ENCODE peak calls at places on chromosomes 7 and 10, in four cellular contexts. One of them, this sample, is unnamed.

GRCh38 chr7:80829527-80829926 is 89.3 kb downstream of the SEMA3C start:
- DNase-seq in mesenchymal stem cell: no peak
- DNase-seq in gastrocnemius medialis: no peak
- DNase-seq in cardiac muscle cell: no peak
- DNase-seq in this sample: no peak

GRCh38 chr10:122102146-122102866 is 113.3 kb downstream of the TACC2 start:
- DNase-seq in gastrocnemius medialis: no peak
- DNase-seq in cardiac muscle cell: no peak
- DNase-seq in mesenchymal stem cell: no peak
- DNase-seq in this sample: no peak

GRCh38 chr7:28192786-28193581 is 12.4 kb upstream of the JAZF1 start:
- DNase-seq in mesenchymal stem cell: no peak
- DNase-seq in cardiac muscle cell: no peak
- DNase-seq in gastrocnemius medialis: no peak
- DNase-seq in this sample: no peak

GRCh38 chr10:119409385-119409784 is 133.1 kb downstream of the RGS10 start:
- DNase-seq in gastrocnemius medialis: no peak
- DNase-seq in cardiac muscle cell: no peak
- DNase-seq in mesenchymal stem cell: no peak
- DNase-seq in this sample: no peak

GRCh38 chr7:78993341-78993740 is 460.1 kb downstream of the MAGI2 start:
- DNase-seq in mesenchymal stem cell: no peak
- DNase-seq in gastrocnemius medialis: no peak
- DNase-seq in cardiac muscle cell: no peak
- DNase-seq in this sample: no peak

GRCh38 chr7:30503273-30504212 is 1.1 kb downstream of the GGCT start:
- DNase-seq in mesenchymal stem cell: peak; percentile 7
- DNase-seq in cardiac muscle cell: no peak
- DNase-seq in gastrocnemius medialis: no peak
- DNase-seq in this sample: no peak

GRCh38 chr10:108031505-108031904 is 867.0 kb upstream of the SORCS1 start:
- DNase-seq in mesenchymal stem cell: no peak
- DNase-seq in cardiac muscle cell: no peak
- DNase-seq in gastrocnemius medialis: no peak
- DNase-seq in this sample: no peak

GRCh38 chr10:43824934-43825333 is 176.3 kb upstream of the ZNF32 start:
- DNase-seq in gastrocnemius medialis: peak; percentile 50
- DNase-seq in cardiac muscle cell: no peak
- DNase-seq in mesenchymal stem cell: peak; percentile 81
- DNase-seq in this sample: peak; percentile 77

GRCh38 chr7:84506151-84506550 is 311.6 kb upstream of the SEMA3A start:
- DNase-seq in cardiac muscle cell: no peak
- DNase-seq in mesenchymal stem cell: peak; percentile 27
- DNase-seq in gastrocnemius medialis: no peak
- DNase-seq in this sample: no peak

GRCh38 chr10:59585046-59585700 is 124.5 kb downstream of the SLC16A9 start:
- DNase-seq in cardiac muscle cell: no peak
- DNase-seq in gastrocnemius medialis: no peak
- DNase-seq in mesenchymal stem cell: peak; percentile 52
- DNase-seq in this sample: no peak

GRCh38 chr7:82241371-82241770 is 202.2 kb downstream of the CACNA2D1 start:
- DNase-seq in cardiac muscle cell: no peak
- DNase-seq in gastrocnemius medialis: no peak
- DNase-seq in mesenchymal stem cell: no peak
- DNase-seq in this sample: no peak

GRCh38 chr10:48336978-48337599 is 30.6 kb downstream of the MAPK8 start:
- DNase-seq in mesenchymal stem cell: no peak
- DNase-seq in cardiac muscle cell: no peak
- DNase-seq in gastrocnemius medialis: no peak
- DNase-seq in this sample: no peak

GRCh38 chr10:48820699-48821098 is 118.9 kb downstream of the LRRC18 start:
- DNase-seq in mesenchymal stem cell: no peak
- DNase-seq in gastrocnemius medialis: no peak
- DNase-seq in cardiac muscle cell: no peak
- DNase-seq in this sample: no peak

GRCh38 chr7:114819629-114820362 is 102.1 kb upstream of the MDFIC start:
- DNase-seq in cardiac muscle cell: no peak
- DNase-seq in gastrocnemius medialis: peak; percentile 13
- DNase-seq in mesenchymal stem cell: peak; percentile 97
- DNase-seq in this sample: no peak

GRCh38 chr10:7525314-7526016 is 114.6 kb upstream of the SFMBT2 start:
- DNase-seq in cardiac muscle cell: peak; percentile 84
- DNase-seq in gastrocnemius medialis: no peak
- DNase-seq in mesenchymal stem cell: peak; percentile 63
- DNase-seq in this sample: no peak

GRCh38 chr10:36463390-36463789 is 662.0 kb upstream of the ANKRD30A start:
- DNase-seq in cardiac muscle cell: no peak
- DNase-seq in mesenchymal stem cell: no peak
- DNase-seq in gastrocnemius medialis: no peak
- DNase-seq in this sample: no peak

GRCh38 chr7:111853231-111853990 is 291.1 kb upstream of the IMMP2L start:
- DNase-seq in mesenchymal stem cell: no peak
- DNase-seq in gastrocnemius medialis: no peak
- DNase-seq in cardiac muscle cell: no peak
- DNase-seq in this sample: no peak

GRCh38 chr10:44648691-44649090 is 262.4 kb upstream of the TMEM72 start:
- DNase-seq in cardiac muscle cell: no peak
- DNase-seq in gastrocnemius medialis: no peak
- DNase-seq in mesenchymal stem cell: no peak
- DNase-seq in this sample: no peak

GRCh38 chr10:6151087-6151977 is 51.4 kb upstream of the PFKFB3 start:
- DNase-seq in mesenchymal stem cell: peak; percentile 76
- DNase-seq in cardiac muscle cell: peak; percentile 70
- DNase-seq in gastrocnemius medialis: no peak
- DNase-seq in this sample: peak; percentile 60

GRCh38 chr7:107464666-107465065 is 5.2 kb upstream of the GPR22 start:
- DNase-seq in cardiac muscle cell: no peak
- DNase-seq in gastrocnemius medialis: no peak
- DNase-seq in mesenchymal stem cell: no peak
- DNase-seq in this sample: no peak

GRCh38 chr7:78284945-78285344 is 486.4 kb downstream of the PHTF2 start:
- DNase-seq in cardiac muscle cell: no peak
- DNase-seq in mesenchymal stem cell: no peak
- DNase-seq in gastrocnemius medialis: no peak
- DNase-seq in this sample: no peak

GRCh38 chr10:30617070-30617469 is 12.5 kb downstream of the LYZL2 start:
- DNase-seq in cardiac muscle cell: no peak
- DNase-seq in mesenchymal stem cell: no peak
- DNase-seq in gastrocnemius medialis: no peak
- DNase-seq in this sample: no peak

GRCh38 chr7:156558198-156558597 is 82.4 kb upstream of the RNF32 start:
- DNase-seq in cardiac muscle cell: no peak
- DNase-seq in gastrocnemius medialis: no peak
- DNase-seq in mesenchymal stem cell: no peak
- DNase-seq in this sample: no peak

GRCh38 chr10:110860576-110861241 is 11.0 kb upstream of the PDCD4 start:
- DNase-seq in mesenchymal stem cell: no peak
- DNase-seq in gastrocnemius medialis: no peak
- DNase-seq in cardiac muscle cell: no peak
- DNase-seq in this sample: no peak

GRCh38 chr7:134789967-134790685 is 10.7 kb downstream of the CALD1 start:
- DNase-seq in mesenchymal stem cell: peak; percentile 96
- DNase-seq in gastrocnemius medialis: no peak
- DNase-seq in cardiac muscle cell: peak; percentile 61
- DNase-seq in this sample: no peak

GRCh38 chr10:86914734-86915133 is 42.7 kb downstream of the MMRN2 start:
- DNase-seq in mesenchymal stem cell: peak; percentile 42
- DNase-seq in cardiac muscle cell: no peak
- DNase-seq in gastrocnemius medialis: no peak
- DNase-seq in this sample: no peak

GRCh38 chr10:92692085-92692671 is 2.4 kb downstream of the HHEX start:
- DNase-seq in mesenchymal stem cell: no peak
- DNase-seq in gastrocnemius medialis: no peak
- DNase-seq in cardiac muscle cell: no peak
- DNase-seq in this sample: no peak
- H3K4me3 ChIP-seq in mesenchymal stem cell: no peak overlapping the region
- H3K4me3 ChIP-seq in gastrocnemius medialis: peak overlapping the region; percentile 65
- H3K4me3 ChIP-seq in cardiac muscle cell: no peak overlapping the region
- H3K4me3 ChIP-seq in this sample: peak overlapping the region; percentile 77

GRCh38 chr7:138785587-138786437 is 12.0 kb upstream of the TMEM213 start:
- DNase-seq in cardiac muscle cell: no peak
- DNase-seq in gastrocnemius medialis: no peak
- DNase-seq in mesenchymal stem cell: no peak
- DNase-seq in this sample: no peak

GRCh38 chr7:138776156-138776833 is 21.5 kb upstream of the TMEM213 start:
- DNase-seq in gastrocnemius medialis: no peak
- DNase-seq in cardiac muscle cell: no peak
- DNase-seq in mesenchymal stem cell: no peak
- DNase-seq in this sample: no peak

GRCh38 chr7:138784692-138785091 is 13.1 kb upstream of the TMEM213 start:
- DNase-seq in cardiac muscle cell: no peak
- DNase-seq in gastrocnemius medialis: no peak
- DNase-seq in mesenchymal stem cell: no peak
- DNase-seq in this sample: no peak

GRCh38 chr7:138781004-138781403 is 16.8 kb upstream of the TMEM213 start:
- DNase-seq in gastrocnemius medialis: no peak
- DNase-seq in mesenchymal stem cell: no peak
- DNase-seq in cardiac muscle cell: no peak
- DNase-seq in this sample: no peak
- H3K4me1 ChIP-seq in gastrocnemius medialis: no peaks in the 10 kb centered on the region
- H3K4me1 ChIP-seq in mesenchymal stem cell: peaks cover 4% of the 10 kb centered on the region
- H3K4me1 ChIP-seq in cardiac muscle cell: no peaks in the 10 kb centered on the region
- H3K4me1 ChIP-seq in this sample: no peaks in the 10 kb centered on the region

DNA sequence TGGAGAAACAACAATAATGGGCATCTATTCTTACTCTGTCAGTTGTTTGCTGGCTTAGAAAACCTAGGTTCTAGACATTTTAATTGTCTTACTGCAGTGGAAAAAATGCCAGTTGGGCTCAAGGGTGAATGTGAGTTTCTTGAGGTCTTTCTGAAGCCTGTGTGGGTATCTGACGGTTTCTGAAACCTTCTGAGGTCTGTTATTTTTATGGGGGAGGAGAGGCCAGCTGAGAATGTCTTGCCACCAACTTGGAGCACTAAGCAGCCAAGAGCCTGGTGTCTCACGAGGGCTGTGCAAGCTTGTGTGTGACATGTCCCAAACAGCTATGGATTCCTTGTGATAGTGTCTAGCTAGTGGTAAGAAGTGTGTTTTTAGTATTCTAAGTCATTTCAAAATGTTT is 24.2 kb upstream of the DDC start:
- DNase-seq in cardiac muscle cell: no peak
- DNase-seq in mesenchymal stem cell: no peak
- DNase-seq in gastrocnemius medialis: no peak
- DNase-seq in this sample: no peak
- H3K27me3 ChIP-seq in cardiac muscle cell: no peaks in the 10 kb centered on the region
- H3K27me3 ChIP-seq in mesenchymal stem cell: no peaks in the 10 kb centered on the region
- H3K27me3 ChIP-seq in gastrocnemius medialis: no peaks in the 10 kb centered on the region
- H3K27me3 ChIP-seq in this sample: no peaks in the 10 kb centered on the region

DNA sequence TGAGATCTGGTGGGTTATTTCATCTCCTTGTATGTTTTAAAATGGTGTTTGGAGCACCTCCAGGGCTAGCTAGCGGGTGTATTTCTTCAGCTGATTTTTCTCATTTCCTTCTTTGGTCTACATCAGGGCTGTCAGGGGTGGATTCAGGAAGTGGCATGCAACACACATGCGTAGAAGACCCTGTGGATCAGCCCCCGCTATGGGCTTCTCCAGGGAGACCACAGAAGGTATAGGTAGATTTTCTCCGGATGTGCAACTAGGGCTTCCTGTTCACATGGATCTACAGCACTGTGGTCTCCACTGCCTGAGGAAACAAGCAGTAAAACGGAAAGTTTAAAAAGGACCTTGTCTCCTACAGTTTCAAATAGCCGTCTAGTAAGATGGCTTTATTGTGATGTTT is 10.4 kb downstream of the NUB1 start:
- DNase-seq in cardiac muscle cell: no peak
- DNase-seq in gastrocnemius medialis: no peak
- DNase-seq in mesenchymal stem cell: no peak
- DNase-seq in this sample: no peak
- H3K4me3 ChIP-seq in cardiac muscle cell: no peak overlapping the region
- H3K4me3 ChIP-seq in gastrocnemius medialis: no peak overlapping the region
- H3K4me3 ChIP-seq in mesenchymal stem cell: no peak overlapping the region
- H3K4me3 ChIP-seq in this sample: no peak overlapping the region

DNA sequence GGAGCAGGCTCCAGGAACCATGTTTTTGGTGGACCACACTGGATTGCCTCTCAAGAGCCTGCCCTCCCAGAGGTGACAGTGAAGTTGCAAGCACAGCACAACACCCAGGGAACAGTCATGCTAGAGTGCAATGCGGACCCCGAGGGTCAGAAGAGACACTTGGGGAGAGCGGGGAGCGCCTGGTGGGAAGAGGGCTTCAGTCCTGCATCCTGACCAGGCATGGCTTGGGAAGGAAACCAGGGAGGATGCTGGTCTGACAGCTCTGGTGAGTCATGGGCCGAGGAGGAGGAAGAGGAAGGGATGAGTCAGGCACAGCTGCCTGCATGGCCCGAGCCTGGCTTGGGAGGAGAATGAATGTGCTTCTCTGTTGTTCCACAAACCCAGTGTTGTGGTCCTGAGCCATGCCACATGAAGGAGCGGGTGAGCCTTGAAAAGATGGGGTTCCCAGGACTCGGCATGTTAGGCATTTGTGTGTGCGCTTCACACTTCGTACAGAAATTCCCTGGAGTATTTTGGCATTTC is 29.5 kb upstream of the ANKRD2 start:
- DNase-seq in gastrocnemius medialis: peak; percentile 82
- DNase-seq in mesenchymal stem cell: peak; percentile 97
- DNase-seq in cardiac muscle cell: no peak
- DNase-seq in this sample: peak; percentile 75
- H3K4me1 ChIP-seq in gastrocnemius medialis: peaks cover 52% of the 10 kb centered on the region
- H3K4me1 ChIP-seq in mesenchymal stem cell: peaks cover 51% of the 10 kb centered on the region
- H3K4me1 ChIP-seq in cardiac muscle cell: peaks cover 3% of the 10 kb centered on the region
- H3K4me1 ChIP-seq in this sample: peaks cover 78% of the 10 kb centered on the region

GRCh38 chr7:158588878-158589442 is 1.3 kb upstream of the PTPRN2 start:
- DNase-seq in mesenchymal stem cell: no peak
- DNase-seq in cardiac muscle cell: no peak
- DNase-seq in gastrocnemius medialis: no peak
- DNase-seq in this sample: no peak

GRCh38 chr7:158588085-158588877 is 658 bp upstream of the PTPRN2 start:
- DNase-seq in cardiac muscle cell: no peak
- DNase-seq in gastrocnemius medialis: no peak
- DNase-seq in mesenchymal stem cell: no peak
- DNase-seq in this sample: no peak

GRCh38 chr7:158586499-158587191 is 978 bp downstream of the PTPRN2 start:
- DNase-seq in mesenchymal stem cell: no peak
- DNase-seq in gastrocnemius medialis: no peak
- DNase-seq in cardiac muscle cell: no peak
- DNase-seq in this sample: no peak

GRCh38 chr7:158585721-158586498 is 1.7 kb downstream of the PTPRN2 start:
- DNase-seq in mesenchymal stem cell: no peak
- DNase-seq in gastrocnemius medialis: no peak
- DNase-seq in cardiac muscle cell: no peak
- DNase-seq in this sample: no peak

DNA sequence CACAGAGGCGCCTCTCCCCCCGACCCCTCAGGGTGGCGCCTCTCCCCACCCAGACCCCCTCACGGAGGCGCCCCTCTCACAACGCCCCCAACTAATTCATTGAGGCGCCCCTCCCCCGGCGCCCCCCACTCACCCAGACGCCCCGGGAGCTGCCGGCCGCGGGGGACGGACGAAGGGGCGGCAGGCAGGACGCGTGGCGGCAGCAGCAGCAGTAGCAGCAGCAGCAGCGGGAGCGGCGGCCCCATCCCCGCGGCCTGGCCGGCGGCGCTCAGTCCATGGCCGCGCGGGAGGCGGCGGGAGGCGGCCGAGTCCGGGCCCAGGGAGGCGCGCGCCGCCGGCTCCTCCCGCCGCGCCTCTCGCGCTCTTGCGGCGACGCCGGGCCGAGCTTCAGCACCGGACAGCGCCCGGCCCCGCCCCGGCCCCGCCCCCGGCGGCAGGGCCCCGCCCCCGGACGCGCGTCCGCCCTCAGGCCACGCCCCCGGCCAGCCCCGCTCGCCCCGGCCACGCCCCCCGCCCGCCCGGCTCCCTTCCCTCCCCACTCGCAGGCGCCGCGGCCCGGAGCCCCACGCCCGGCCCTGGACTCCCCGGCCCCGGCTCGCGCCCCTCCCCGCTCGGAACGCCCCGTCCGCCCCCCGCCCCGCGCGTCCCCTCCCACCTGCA is at the start of gene PTPRN2:
- DNase-seq in mesenchymal stem cell: peak; percentile 22
- DNase-seq in gastrocnemius medialis: no peak
- DNase-seq in cardiac muscle cell: peak; percentile 89
- DNase-seq in this sample: peak; percentile 59
- H3K27me3 ChIP-seq in mesenchymal stem cell: peaks cover 21% of the 10 kb centered on the region
- H3K27me3 ChIP-seq in gastrocnemius medialis: peaks cover 39% of the 10 kb centered on the region
- H3K27me3 ChIP-seq in cardiac muscle cell: peaks cover 94% of the 10 kb centered on the region
- H3K27me3 ChIP-seq in this sample: peaks cover 61% of the 10 kb centered on the region